ENCODE peak calls at places on chromosome 15, in nine cellular contexts. O, H, Z, A, S, W, P, R and D are unnamed samples.

GRCh38 chr15:75371901-75372688 is 3.7 kb upstream of the MAN2C1 start:
- DNase-seq in W (no peak), A (no peak), H (no peak), Z (no peak), S (no peak), P (no peak), O (no peak), R (no peak), D (no peak)

GRCh38 chr15:69724331-69724730 is 271.7 kb downstream of the RPLP1 start:
- DNase-seq in W (no peak), R (no peak), S (no peak), H (no peak), P (no peak), O (no peak), A (no peak), Z (no peak), D (no peak)

GRCh38 chr15:32775103-32775502 is 57.3 kb downstream of the GREM1 start:
- DNase-seq in W (no peak), P (no peak), A (no peak), R (no peak), O (no peak), S (no peak), H (no peak), Z (no peak), D (no peak)

GRCh38 chr15:55003900-55004879 is 192.6 kb downstream of the RSL24D1 start:
- DNase-seq in H (no peak), O (no peak), P (no peak), Z (no peak), W (no peak), S (no peak), R (no peak), A (no peak), D (no peak)

GRCh38 chr15:98547255-98547654 is 101.1 kb upstream of the IGF1R start:
- DNase-seq in Z (no peak), O (no peak), W (no peak), H (no peak), A (no peak), P (no peak), R (no peak), S (no peak), D (no peak)

GRCh38 chr15:28935316-28935715 is 49.5 kb downstream of the APBA2 start:
- DNase-seq in P (no peak), R (peak), A (peak), H (no peak), S (peak), O (no peak), W (no peak), Z (no peak), D (peak)

GRCh38 chr15:25543156-25543555 is 104.3 kb upstream of the UBE3A start:
- DNase-seq in A (no peak), Z (no peak), O (peak), P (peak), H (peak), R (no peak), S (no peak), W (peak), D (no peak)

GRCh38 chr15:77481670-77482069 is 61.0 kb downstream of the HMG20A start:
- DNase-seq in P (peak), H (peak), R (no peak), O (peak), W (no peak), S (no peak), Z (no peak), A (no peak), D (no peak)

GRCh38 chr15:44194397-44195150 is 497 bp downstream of the FRMD5 start:
- DNase-seq in S (peak), Z (no peak), A (no peak), R (no peak), P (peak), H (peak), O (peak), W (peak), D (peak)

GRCh38 chr15:58052334-58052733 is 13.2 kb downstream of the ALDH1A2 start:
- DNase-seq in O (no peak), S (peak), P (no peak), Z (no peak), R (no peak), A (no peak), W (no peak), H (no peak), D (no peak)

GRCh38 chr15:31390777-31391486 is 64.3 kb downstream of the KLF13 start:
- DNase-seq in Z (no peak), A (no peak), P (no peak), R (no peak), W (no peak), O (no peak), H (no peak), S (peak), D (no peak)

GRCh38 chr15:98770984-98771383 is 122.6 kb downstream of the IGF1R start:
- DNase-seq in O (no peak), H (no peak), S (no peak), P (no peak), A (no peak), Z (no peak), R (no peak), W (no peak), D (no peak)

GRCh38 chr15:48693474-48693873 is 48.0 kb upstream of the FBN1 start:
- DNase-seq in Z (no peak), P (peak), S (no peak), H (peak), W (peak), O (peak), R (no peak), A (no peak), D (no peak)

GRCh38 chr15:89785771-89786135 is 9.6 kb downstream of the MESP2 start:
- DNase-seq in H (peak), P (peak), S (no peak), Z (no peak), A (no peak), O (peak), R (no peak), W (peak), D (no peak)

DNA sequence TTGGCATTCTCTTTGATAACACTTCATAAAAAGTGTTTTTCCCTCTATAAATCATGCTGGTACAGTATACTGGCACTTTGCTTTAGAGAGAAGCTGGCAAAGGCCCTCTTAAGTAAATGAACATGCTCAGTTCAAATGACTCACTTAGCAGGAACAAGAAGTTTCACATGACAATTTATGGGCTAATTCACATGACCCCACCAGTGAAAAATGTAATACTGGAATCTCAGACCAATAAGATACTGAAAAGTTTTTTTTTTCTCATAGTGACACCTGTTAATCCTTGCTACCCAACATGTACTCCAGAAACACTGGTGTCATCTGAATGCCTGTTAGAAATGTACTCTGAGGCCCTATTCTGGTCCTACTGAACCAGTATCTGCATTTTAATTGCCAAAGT is 13.9 kb downstream of the BTBD1 start:
- DNase-seq in W (peak), A (no peak), H (no peak), P (peak), Z (no peak), S (no peak), R (no peak), O (peak), D (no peak)
- TF ChIP-seq CTCF in W (no peak), A (no peak), H (no peak), P (no peak), Z (no peak), S (no peak), R (no peak), O (no peak), D (no peak)

GRCh38 chr15:35547775-35548364 is 1.9 kb upstream of the DPH6 start:
- DNase-seq in Z (no peak), A (peak), R (peak), P (no peak), O (no peak), W (no peak), H (no peak), S (no peak), D (no peak)

GRCh38 chr15:35546581-35547381 is 816 bp upstream of the DPH6 start:
- DNase-seq in S (no peak), A (no peak), Z (peak), R (no peak), W (no peak), H (no peak), P (no peak), O (peak), D (no peak)

GRCh38 chr15:35548435-35548834 is 2.5 kb upstream of the DPH6 start:
- DNase-seq in A (no peak), O (peak), P (no peak), S (no peak), H (no peak), Z (no peak), W (no peak), R (no peak), D (no peak)

GRCh38 chr15:35545316-35545824 is 595 bp downstream of the DPH6 start:
- DNase-seq in A (peak), P (peak), S (peak), R (no peak), O (peak), W (peak), H (peak), Z (peak), D (no peak)

GRCh38 chr15:35545825-35546580 is at the start of gene DPH6:
- DNase-seq in A (peak), P (peak), H (peak), Z (peak), W (peak), R (peak), O (peak), S (peak), D (peak)
- TF ChIP-seq CTCF in A (no peak), P (peak), H (peak), Z (no peak), W (no peak), R (no peak), O (peak), S (no peak), D (no peak)

GRCh38 chr15:100728371-100729201 is 126.2 kb downstream of the ASB7 start:
- DNase-seq in S (peak), P (no peak), H (no peak), Z (no peak), W (no peak), A (no peak), R (no peak), O (no peak), D (no peak)
- TF ChIP-seq CTCF in S (no peak), P (no peak), H (no peak), Z (no peak), W (no peak), A (no peak), R (no peak), O (no peak), D (no peak)

GRCh38 chr15:27675571-27675970 is 423.5 kb downstream of the OCA2 start:
- DNase-seq in R (no peak), P (no peak), O (no peak), S (no peak), Z (no peak), W (no peak), A (no peak), H (no peak), D (no peak)

GRCh38 chr15:27677951-27678350 is 421.2 kb downstream of the OCA2 start:
- DNase-seq in A (no peak), S (no peak), W (no peak), Z (no peak), O (no peak), P (no peak), R (no peak), H (no peak), D (no peak)

GRCh38 chr15:27679203-27679602 is 419.9 kb downstream of the OCA2 start:
- DNase-seq in O (no peak), W (no peak), R (no peak), Z (no peak), S (no peak), A (no peak), H (no peak), P (no peak), D (no peak)

GRCh38 chr15:27674826-27675225 is 424.3 kb downstream of the OCA2 start:
- DNase-seq in R (no peak), P (no peak), A (no peak), H (no peak), Z (no peak), O (no peak), W (no peak), S (no peak), D (no peak)

DNA sequence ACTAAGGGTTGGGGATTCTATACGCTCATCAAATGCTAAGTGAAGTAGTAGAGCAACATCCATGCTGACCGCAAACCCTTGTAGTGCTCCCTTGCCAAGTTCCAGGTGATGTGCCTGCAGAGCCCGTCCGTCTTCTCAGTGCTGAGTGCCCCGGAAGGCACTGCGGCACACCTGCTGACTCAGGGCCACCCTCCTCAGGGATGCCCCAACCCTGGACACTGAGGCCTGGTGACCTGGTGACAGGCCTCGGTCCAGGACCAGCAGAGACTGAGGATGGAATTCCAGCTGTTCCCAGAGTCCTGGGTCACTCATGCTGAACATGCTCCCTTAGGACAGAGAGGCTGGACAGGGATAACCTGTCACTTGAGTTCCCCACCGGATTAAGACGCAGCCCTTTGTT is 422.5 kb downstream of the OCA2 start:
- DNase-seq in O (no peak), H (no peak), S (no peak), W (no peak), A (no peak), R (no peak), Z (no peak), P (no peak), D (no peak)
- TF ChIP-seq CTCF in O (no peak), H (no peak), S (no peak), W (no peak), A (no peak), R (no peak), Z (no peak), P (no peak), D (no peak)